ENCODE peak calls at places on chromosomes 6 and 20, in ten cellular contexts. One of them, this sample, is unnamed.

GRCh38 chr6:46661500-46661899 is 8.7 kb downstream of the SLC25A27 start:
- DNase-seq in GM23248: no peak
- DNase-seq in AG20443: no peak
- DNase-seq in NCI-H774: no peak
- DNase-seq in KG1: no peak
- DNase-seq in NCI-H2029 treated with DMSO at 0.1 percent for 48 hours: no peak
- DNase-seq in HCEC 1CT: no peak
- DNase-seq in esophagus squamous epithelium: no peak
- DNase-seq in cardiac muscle cell: no peak
- DNase-seq in HCT116: no peak
- DNase-seq in this sample: no peak

GRCh38 chr20:16675165-16675564 is 54.7 kb upstream of the SNRPB2 start:
- DNase-seq in esophagus squamous epithelium: no peak
- DNase-seq in NCI-H774: no peak
- DNase-seq in KG1: no peak
- DNase-seq in HCT116: no peak
- DNase-seq in NCI-H2029 treated with DMSO at 0.1 percent for 48 hours: no peak
- DNase-seq in AG20443: no peak
- DNase-seq in cardiac muscle cell: no peak
- DNase-seq in GM23248: no peak
- DNase-seq in HCEC 1CT: no peak
- DNase-seq in this sample: no peak

GRCh38 chr20:1389703-1390385 is 3.0 kb downstream of the FKBP1A start:
- DNase-seq in AG20443: no peak
- DNase-seq in GM23248: peak; percentile 47
- DNase-seq in HCEC 1CT: no peak
- DNase-seq in NCI-H2029 treated with DMSO at 0.1 percent for 48 hours: peak; percentile 15
- DNase-seq in esophagus squamous epithelium: no peak
- DNase-seq in NCI-H774: no peak
- DNase-seq in KG1: no peak
- DNase-seq in cardiac muscle cell: peak; percentile 52
- DNase-seq in HCT116: no peak
- DNase-seq in this sample: peak; percentile 41

GRCh38 chr20:48910360-48910781 is 11.1 kb upstream of the ARFGEF2 start:
- DNase-seq in cardiac muscle cell: peak; percentile 72
- DNase-seq in KG1: peak; percentile 8
- DNase-seq in GM23248: no peak
- DNase-seq in AG20443: no peak
- DNase-seq in HCT116: no peak
- DNase-seq in NCI-H2029 treated with DMSO at 0.1 percent for 48 hours: no peak
- DNase-seq in NCI-H774: no peak
- DNase-seq in esophagus squamous epithelium: no peak
- DNase-seq in HCEC 1CT: no peak
- DNase-seq in this sample: peak; percentile 25

GRCh38 chr6:95576621-95577316 is 566 bp upstream of the MANEA start:
- DNase-seq in HCT116: no peak
- DNase-seq in NCI-H774: peak; percentile 58
- DNase-seq in HCEC 1CT: peak; percentile 28
- DNase-seq in cardiac muscle cell: peak; percentile 34
- DNase-seq in KG1: peak; percentile 24
- DNase-seq in NCI-H2029 treated with DMSO at 0.1 percent for 48 hours: no peak
- DNase-seq in esophagus squamous epithelium: no peak
- DNase-seq in AG20443: no peak
- DNase-seq in GM23248: peak; percentile 46
- DNase-seq in this sample: no peak

GRCh38 chr6:113634352-113635163 is 222.6 kb upstream of the MARCKS start:
- DNase-seq in esophagus squamous epithelium: no peak
- DNase-seq in AG20443: no peak
- DNase-seq in NCI-H774: no peak
- DNase-seq in HCT116: no peak
- DNase-seq in GM23248: peak; percentile 69
- DNase-seq in NCI-H2029 treated with DMSO at 0.1 percent for 48 hours: no peak
- DNase-seq in KG1: no peak
- DNase-seq in cardiac muscle cell: peak; percentile 71
- DNase-seq in HCEC 1CT: peak; percentile 54
- DNase-seq in this sample: peak; percentile 71

GRCh38 chr6:106275692-106276091 is 49.9 kb downstream of the ATG5 start:
- DNase-seq in KG1: no peak
- DNase-seq in cardiac muscle cell: no peak
- DNase-seq in HCT116: no peak
- DNase-seq in AG20443: peak; percentile 15
- DNase-seq in esophagus squamous epithelium: no peak
- DNase-seq in GM23248: peak; percentile 47
- DNase-seq in NCI-H2029 treated with DMSO at 0.1 percent for 48 hours: no peak
- DNase-seq in HCEC 1CT: peak; percentile 74
- DNase-seq in NCI-H774: peak; percentile 33
- DNase-seq in this sample: no peak

GRCh38 chr20:25487975-25488374 is 80.5 kb downstream of the GINS1 start:
- DNase-seq in NCI-H774: no peak
- DNase-seq in AG20443: no peak
- DNase-seq in GM23248: no peak
- DNase-seq in KG1: no peak
- DNase-seq in esophagus squamous epithelium: no peak
- DNase-seq in cardiac muscle cell: no peak
- DNase-seq in NCI-H2029 treated with DMSO at 0.1 percent for 48 hours: no peak
- DNase-seq in HCEC 1CT: no peak
- DNase-seq in HCT116: no peak
- DNase-seq in this sample: no peak

GRCh38 chr6:143007626-143008025 is 53.1 kb upstream of the AIG1 start:
- DNase-seq in HCT116: no peak
- DNase-seq in NCI-H2029 treated with DMSO at 0.1 percent for 48 hours: no peak
- DNase-seq in KG1: no peak
- DNase-seq in AG20443: peak; percentile 64
- DNase-seq in HCEC 1CT: peak; percentile 25
- DNase-seq in esophagus squamous epithelium: no peak
- DNase-seq in NCI-H774: no peak
- DNase-seq in cardiac muscle cell: peak; percentile 29
- DNase-seq in GM23248: peak; percentile 83
- DNase-seq in this sample: peak; percentile 70

This sample was measured in fibroblast of gingiva.